ENCODE peak calls at places on chromosomes 5 and 9, in five cellular contexts. Y is WERI-Rb-1, S is GM23338, X is astrocyte, I is fibroblast of pulmonary artery. Q is an unnamed sample.

GRCh38 chr5:149421834-149422233 is 42.7 kb upstream of the IL17B start:
- DNase-seq in Y (no peak), S (no peak), X (no peak), I (peak; percentile 72), Q (peak; percentile 87)

GRCh38 chr5:111615054-111615453 is 102.7 kb upstream of the STARD4 start:
- DNase-seq in Y (no peak), S (no peak), X (no peak), I (no peak), Q (no peak)

GRCh38 chr5:68593211-68593701 is 377.7 kb downstream of the PIK3R1 start:
- DNase-seq in Y (peak; percentile 81), S (no peak), X (no peak), I (no peak), Q (no peak)

GRCh38 chr9:112384690-112385089 is 4.8 kb downstream of the HSDL2 start:
- DNase-seq in Y (no peak), S (no peak), X (no peak), I (no peak), Q (no peak)

GRCh38 chr5:68243251-68243650 is 27.7 kb downstream of the PIK3R1 start:
- DNase-seq in Y (no peak), S (no peak), X (no peak), I (no peak), Q (peak; percentile 56)

GRCh38 chr5:129899454-129899853 is 4.8 kb upstream of the CHSY3 start:
- DNase-seq in Y (no peak), S (no peak), X (no peak), I (peak; percentile 66), Q (peak; percentile 40)

GRCh38 chr9:10000669-10001068 is 612.1 kb downstream of the PTPRD start:
- DNase-seq in Y (no peak), S (peak; percentile 49), X (no peak), I (no peak), Q (no peak)

GRCh38 chr9:21160178-21160577 is 6.3 kb downstream of the IFNA21 start:
- DNase-seq in Y (no peak), S (no peak), X (peak; percentile 40), I (peak; percentile 64), Q (peak; percentile 11)

GRCh38 chr5:76583163-76584047 is 39.8 kb downstream of the F2RL2 start:
- DNase-seq in Y (no peak), S (no peak), X (no peak), I (peak; percentile 65), Q (peak; percentile 33)

GRCh38 chr5:138632900-138633489 is 57.8 kb upstream of the HSPA9 start:
- DNase-seq in Y (peak; percentile 64), S (peak; percentile 98), X (peak; percentile 62), I (peak; percentile 90), Q (peak; percentile 91)

GRCh38 chr9:122931851-122932199 is 513 bp upstream of the ZBTB26 start:
- DNase-seq in Y (no peak), S (no peak), X (no peak), I (no peak), Q (no peak)

GRCh38 chr9:14226855-14227532 is 86.9 kb downstream of the NFIB start:
- DNase-seq in Y (no peak), S (no peak), X (no peak), I (no peak), Q (no peak)

GRCh38 chr9:19208653-19209052 is 21.8 kb upstream of the DENND4C start:
- DNase-seq in Y (no peak), S (no peak), X (no peak), I (no peak), Q (no peak)

GRCh38 chr5:7881091-7881490 is 12.1 kb downstream of the MTRR start:
- DNase-seq in Y (no peak), S (no peak), X (no peak), I (no peak), Q (no peak)

GRCh38 chr9:6247266-6247665 is 31.7 kb downstream of the IL33 start:
- DNase-seq in Y (no peak), S (no peak), X (no peak), I (peak; percentile 39), Q (peak; percentile 48)

GRCh38 chr5:82513739-82514138 is 235.6 kb upstream of the RPS23 start:
- DNase-seq in Y (no peak), S (peak; percentile 51), X (no peak), I (no peak), Q (no peak)

GRCh38 chr9:137492464-137493162 is 33.5 kb upstream of the NSMF start:
- DNase-seq in Y (peak; percentile 31), S (peak; percentile 73), X (no peak), I (no peak), Q (no peak)

GRCh38 chr9:84570482-84571154 is 98.9 kb upstream of the NTRK2 start:
- DNase-seq in Y (no peak), S (no peak), X (no peak), I (no peak), Q (no peak)

GRCh38 chr5:176934309-176934930 is 35.3 kb upstream of the HK3 start:
- DNase-seq in Y (peak; percentile 5), S (no peak), X (no peak), I (no peak), Q (no peak)

GRCh38 chr5:80125022-80125961 is 90.1 kb downstream of the THBS4 start:
- DNase-seq in Y (no peak), S (no peak), X (no peak), I (no peak), Q (no peak)

DNA sequence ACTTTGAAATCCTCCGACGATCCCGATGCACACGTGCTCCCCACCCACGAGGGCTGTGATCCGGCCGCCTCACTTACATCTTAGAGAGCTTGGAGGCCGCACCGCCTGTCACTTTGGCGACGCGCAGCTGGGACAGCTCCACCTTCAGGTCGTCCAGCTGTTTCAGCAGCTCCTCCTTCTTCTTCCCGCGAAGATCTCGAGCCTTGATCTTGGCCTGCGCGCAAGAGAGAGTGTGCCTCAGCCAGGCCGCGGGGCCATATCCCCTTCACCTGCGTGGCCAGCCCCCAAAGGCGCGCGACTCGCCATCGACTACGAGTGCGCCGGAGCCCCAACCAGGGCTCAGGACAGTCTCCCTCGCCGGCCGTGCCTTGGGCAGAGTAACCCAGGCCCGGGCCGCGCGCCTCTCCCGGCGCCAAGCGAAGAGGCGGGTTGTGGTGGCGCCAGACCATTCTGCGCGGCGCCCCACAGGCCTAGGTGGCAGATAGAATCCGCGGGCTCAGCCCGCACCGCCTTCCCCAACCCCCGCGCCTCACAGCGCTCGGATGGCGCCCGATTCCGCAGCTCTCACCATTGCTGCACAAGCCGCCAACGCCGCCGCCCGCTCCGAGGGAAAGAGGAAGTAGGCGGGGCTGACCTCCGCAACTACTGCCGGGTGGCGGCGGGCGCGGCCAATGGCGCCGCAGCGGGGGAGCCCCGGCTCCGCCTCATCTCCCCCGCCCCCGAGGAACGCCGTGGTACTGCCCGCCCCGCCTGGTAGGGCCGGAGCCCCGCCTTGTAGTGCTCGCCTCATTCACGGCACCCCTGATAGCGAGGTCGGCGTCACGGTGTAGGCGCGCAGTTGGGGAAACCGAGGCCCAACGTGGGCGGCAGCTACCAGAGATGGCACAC is at the start of the genes ARPC5L and RPL35:
- DNase-seq in Y (peak; percentile 98), S (peak; percentile 97), X (peak; percentile 83), I (peak; percentile 92), Q (peak; percentile 94)
- TF ChIP-seq CTCF in Y (peak; percentile 23), S (no peak), X (no peak), I (peak; percentile 9), Q (peak; percentile 20)

DNA sequence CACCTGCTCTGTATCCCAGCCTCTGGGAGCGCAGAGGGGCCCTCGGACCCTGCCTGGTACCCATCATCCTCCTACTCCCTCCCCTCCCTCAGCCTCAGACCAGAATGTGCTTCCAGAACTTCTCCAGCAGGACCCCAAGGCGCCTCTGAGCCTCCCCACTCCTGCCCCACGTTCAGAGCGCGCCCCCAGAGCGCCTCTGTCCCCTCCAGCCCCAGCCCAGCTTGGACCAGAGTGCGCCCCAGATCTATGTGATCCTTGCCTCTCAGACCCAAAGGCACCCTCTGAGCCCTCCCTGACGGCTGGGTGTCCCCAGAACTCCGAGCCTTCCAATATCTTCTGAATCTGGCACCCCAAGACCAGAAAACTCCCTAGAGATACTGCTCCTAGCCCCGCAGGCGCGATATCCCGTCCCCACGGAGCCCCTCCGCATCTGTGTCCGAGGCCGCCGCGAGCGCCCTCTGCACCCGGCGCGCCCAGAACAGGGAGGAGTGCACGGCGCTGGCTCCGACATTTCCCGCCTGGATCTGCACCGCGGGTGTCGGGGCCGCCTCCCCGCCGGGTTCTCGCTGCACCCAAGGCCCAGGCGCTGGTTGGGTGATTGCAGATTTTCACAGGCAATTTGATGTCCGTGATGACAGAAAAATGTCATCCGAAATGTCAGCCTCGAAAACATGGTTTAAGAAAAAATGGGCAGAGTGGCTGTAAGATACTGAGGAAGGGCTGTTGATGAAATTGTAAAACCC is 522 bp downstream of the BHMT start:
- DNase-seq in Y (no peak), S (peak; percentile 43), X (no peak), I (no peak), Q (no peak)
- H3K4me3 ChIP-seq in Y (no peak overlapping the region), S (peak overlapping the region; percentile 85), X (no peak overlapping the region), I (no peak overlapping the region), Q (no peak overlapping the region)

GRCh38 chr5:103829585-103829984 is 267.0 kb upstream of the NUDT12 start:
- DNase-seq in Y (peak; percentile 26), S (peak; percentile 64), X (no peak), I (no peak), Q (no peak)
- TF ChIP-seq CTCF in Y (peak; percentile 14), S (peak; percentile 91), X (peak; percentile 26), I (peak; percentile 10), Q (peak; percentile 44)

GRCh38 chr5:179054876-179055275 is 5.3 kb upstream of the ZNF354C start:
- DNase-seq in Y (no peak), S (no peak), X (no peak), I (no peak), Q (no peak)

GRCh38 chr5:179061025-179061424 is 852 bp downstream of the ZNF354C start:
- DNase-seq in Y (no peak), S (no peak), X (no peak), I (no peak), Q (no peak)

GRCh38 chr5:179065703-179066102 is 5.5 kb downstream of the ZNF354C start:
- DNase-seq in Y (no peak), S (peak; percentile 20), X (no peak), I (no peak), Q (no peak)

GRCh38 chr5:179055436-179055835 is 4.7 kb upstream of the ZNF354C start:
- DNase-seq in Y (no peak), S (peak; percentile 15), X (no peak), I (no peak), Q (no peak)

GRCh38 chr5:179060116-179061008 is at the start of gene ZNF354C:
- DNase-seq in Y (peak; percentile 87), S (peak; percentile 98), X (peak; percentile 85), I (peak; percentile 93), Q (peak; percentile 91)
- H3K4me3 ChIP-seq in Y (peak within 1 kb of the TSS; percentile 64), S (peak within 1 kb of the TSS; percentile 78), X (peak within 1 kb of the TSS; percentile 74), I (peak within 1 kb of the TSS; percentile 66), Q (peak within 1 kb of the TSS; percentile 70)

DNA sequence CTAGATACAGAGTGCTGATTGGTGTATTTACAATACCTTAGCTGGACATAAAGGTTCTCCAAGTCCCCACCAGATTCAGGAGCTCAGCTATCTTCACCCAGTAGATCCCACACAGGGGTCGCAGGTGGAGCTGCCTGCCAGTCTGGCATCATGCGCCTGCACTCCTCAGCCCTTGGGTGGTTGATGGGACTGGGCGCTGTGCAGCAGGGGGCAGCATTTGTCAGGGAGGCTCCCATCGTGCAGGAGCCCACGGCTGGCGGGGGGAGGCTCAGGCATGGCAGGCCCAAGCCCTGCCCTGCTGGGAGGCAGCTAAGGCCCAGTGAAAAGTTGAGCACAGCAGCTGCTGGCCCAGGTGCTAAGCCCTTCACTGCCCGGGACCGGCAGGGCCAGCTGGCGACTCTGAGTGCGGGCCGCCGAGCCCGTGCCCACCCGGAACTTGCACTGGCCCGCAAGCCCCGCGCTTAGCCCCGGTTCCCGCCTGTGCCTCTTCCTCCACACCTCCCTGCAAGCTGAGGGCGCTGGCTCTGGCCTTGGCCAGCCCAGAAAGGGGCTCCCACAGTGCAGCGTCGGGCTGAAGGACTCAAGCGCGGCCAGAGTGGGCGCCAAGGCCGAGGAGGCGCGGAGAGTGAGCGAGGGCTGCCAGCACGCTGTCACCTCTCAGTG is 314.1 kb upstream of the ATP10B start:
- DNase-seq in Y (no peak), S (peak; percentile 13), X (no peak), I (no peak), Q (no peak)
- TF ChIP-seq CTCF in Y (no peak), S (peak; percentile 21), X (no peak), I (no peak), Q (no peak)

Q was measured in fibroblast of villous mesenchyme.